ENCODE peak calls at places on chromosomes 6 and 20, in four cellular contexts. M is prostate gland, U is Panc1, W is HCT116. N is an unnamed sample.

GRCh38 chr6:145842693-145843546 is 28.3 kb upstream of the FBXO30 start:
- DNase-seq in W (no peak), M (no peak), U (no peak), N (no peak)

GRCh38 chr20:10453241-10453640 is 18.1 kb downstream of the SLX4IP start:
- DNase-seq in W (no peak), M (no peak), U (no peak), N (peak; percentile 35)

GRCh38 chr6:21229061-21229460 is 364.5 kb upstream of the SOX4 start:
- DNase-seq in U (no peak), M (no peak), W (no peak), N (no peak)

GRCh38 chr6:114084327-114084890 is 113.5 kb upstream of the HDAC2 start:
- DNase-seq in M (no peak), W (no peak), U (no peak), N (no peak)

GRCh38 chr6:164130151-164130550 is 715.6 kb downstream of the QKI start:
- DNase-seq in M (no peak), W (no peak), U (no peak), N (no peak)

GRCh38 chr20:63097336-63097831 is 90.6 kb upstream of the BHLHE23 start:
- DNase-seq in M (no peak), W (no peak), U (no peak), N (peak; percentile 3)

GRCh38 chr6:54173084-54173483 is 61.8 kb downstream of the MLIP start:
- DNase-seq in W (no peak), U (no peak), M (no peak), N (no peak)

GRCh38 chr6:79455446-79455845 is 81.8 kb downstream of the LCA5 start:
- DNase-seq in U (no peak), W (no peak), M (no peak), N (no peak)

GRCh38 chr20:52652271-52652670 is 319.9 kb upstream of the TSHZ2 start:
- DNase-seq in M (no peak), W (no peak), U (no peak), N (no peak)

GRCh38 chr20:18496042-18496441 is 983 bp downstream of the RBBP9 start:
- DNase-seq in M (no peak), U (no peak), W (no peak), N (no peak)

GRCh38 chr6:97437087-97437486 is 154.1 kb upstream of the MMS22L start:
- DNase-seq in U (peak; percentile 7), W (peak; percentile 19), M (no peak), N (no peak)

GRCh38 chr20:10561302-10561701 is 112.5 kb downstream of the JAG1 start:
- DNase-seq in W (no peak), M (no peak), U (no peak), N (no peak)

GRCh38 chr6:63817492-63818050 is 182.0 kb downstream of the PHF3 start:
- DNase-seq in W (no peak), U (no peak), M (no peak), N (no peak)

GRCh38 chr6:43436577-43437282 is 9.4 kb downstream of the ABCC10 start:
- DNase-seq in W (no peak), M (peak; percentile 84), U (no peak), N (no peak)

GRCh38 chr20:45629496-45630100 is at the start of gene WFDC10A:
- DNase-seq in W (peak; percentile 69), U (peak; percentile 58), M (no peak), N (peak; percentile 47)

GRCh38 chr20:50540620-50541605 is 30.7 kb downstream of the PTPN1 start:
- DNase-seq in W (peak; percentile 91), M (no peak), U (no peak), N (no peak)

GRCh38 chr20:36482044-36482473 is 59.3 kb upstream of the MYL9 start:
- DNase-seq in W (no peak), M (no peak), U (no peak), N (no peak)

GRCh38 chr20:34472246-34472925 is 43.8 kb upstream of the DYNLRB1 start:
- DNase-seq in U (no peak), M (no peak), W (peak; percentile 75), N (no peak)

GRCh38 chr6:90458353-90459224 is 128.3 kb downstream of the MAP3K7 start:
- DNase-seq in W (no peak), M (no peak), U (no peak), N (no peak)

GRCh38 chr6:43962458-43962857 is 164.8 kb downstream of the MRPL14 start:
- DNase-seq in U (no peak), M (no peak), W (no peak), N (no peak)

GRCh38 chr20:62352402-62353288 is 14.5 kb downstream of the LAMA5 start:
- DNase-seq in M (peak; percentile 93), U (no peak), W (no peak), N (no peak)

GRCh38 chr6:156662025-156662445 is 115.1 kb upstream of the ARID1B start:
- DNase-seq in M (no peak), U (peak; percentile 25), W (peak; percentile 73), N (peak; percentile 56)

GRCh38 chr20:23082846-23083552 is 3.1 kb downstream of the CD93 start:
- DNase-seq in W (no peak), M (peak; percentile 30), U (no peak), N (no peak)

GRCh38 chr6:158863646-158864045 is 44.5 kb upstream of the EZR start:
- DNase-seq in U (no peak), M (no peak), W (no peak), N (no peak)

GRCh38 chr6:139765825-139766285 is 391.4 kb upstream of the CITED2 start:
- DNase-seq in U (peak; percentile 86), M (no peak), W (peak; percentile 55), N (no peak)

GRCh38 chr6:140537211-140537610 is 1162.8 kb upstream of the CITED2 start:
- DNase-seq in W (no peak), M (no peak), U (peak; percentile 45), N (no peak)

GRCh38 chr6:32192608-32193039 is at the start of gene GPSM3:
- DNase-seq in W (no peak), M (no peak), U (no peak), N (peak; percentile 78)

GRCh38 chr20:25197173-25197869 is 1.8 kb downstream of the ENTPD6 start:
- DNase-seq in W (no peak), U (no peak), M (no peak), N (peak; percentile 53)

GRCh38 chr20:52175840-52176239 is 15.7 kb downstream of the ZFP64 start:
- DNase-seq in W (no peak), U (no peak), M (no peak), N (no peak)

GRCh38 chr6:31760790-31761189 is 1.7 kb upstream of the SAPCD1 start:
- DNase-seq in W (no peak), M (no peak), U (no peak), N (no peak)

GRCh38 chr6:1744543-1744942 is 134.8 kb downstream of the FOXC1 start:
- DNase-seq in W (no peak), U (no peak), M (no peak), N (no peak)

GRCh38 chr6:138688580-138688979 is 85.0 kb upstream of the CCDC28A start:
- DNase-seq in M (no peak), U (no peak), W (no peak), N (no peak)

GRCh38 chr20:39195495-39196129 is 233.5 kb downstream of the DHX35 start:
- DNase-seq in M (no peak), U (no peak), W (no peak), N (no peak)

GRCh38 chr20:9912858-9913434 is 74.1 kb upstream of the PAK5 start:
- DNase-seq in W (peak; percentile 40), M (peak; percentile 35), U (peak; percentile 20), N (peak; percentile 21)

GRCh38 chr6:27238010-27238983 is 9.2 kb upstream of the PRSS16 start:
- DNase-seq in W (no peak), U (no peak), M (no peak), N (no peak)

GRCh38 chr6:31633447-31633846 is 12.9 kb downstream of the PRRC2A start:
- DNase-seq in M (no peak), W (no peak), U (no peak), N (no peak)

DNA sequence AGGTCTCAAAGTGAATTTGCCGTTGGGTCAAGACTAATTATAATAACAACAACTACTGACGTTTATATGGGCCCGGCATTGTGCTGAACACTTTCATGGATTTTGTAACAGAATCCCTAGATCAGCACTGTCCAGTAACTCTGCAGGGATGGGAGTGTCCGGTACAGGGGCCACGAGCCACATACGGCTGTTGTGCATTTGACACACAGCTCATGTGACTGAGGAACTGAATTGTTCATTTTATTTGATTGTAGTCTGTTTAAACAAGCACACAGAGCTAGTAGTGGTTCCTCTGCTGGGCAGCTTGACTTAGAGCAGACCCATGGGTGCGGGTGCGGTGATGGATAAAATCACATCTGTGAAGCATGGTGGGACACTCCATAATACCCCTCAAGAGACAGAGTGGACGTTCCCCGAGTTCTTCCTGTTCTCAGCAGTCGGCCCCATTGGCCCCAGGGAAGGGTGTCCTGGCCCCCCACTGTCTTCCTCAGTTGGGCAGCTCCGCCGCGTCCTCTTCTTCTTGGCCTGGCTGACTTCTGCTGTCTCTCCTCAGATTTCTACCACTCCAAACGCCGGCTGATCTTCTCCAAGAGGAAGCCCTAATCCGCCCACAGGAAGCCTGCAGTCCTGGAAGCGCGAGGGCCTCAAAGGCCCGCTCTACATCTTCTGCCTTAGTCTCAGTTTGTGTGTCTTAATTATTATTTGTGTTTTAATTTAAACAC is 6.8 kb downstream of the CDKN1A start:
- DNase-seq in U (no peak), M (no peak), W (no peak), N (no peak)
- TF ChIP-seq POLR2AphosphoS5 in U (no peak), M (no peak), W (peak; percentile 37), N (no peak)

DNA sequence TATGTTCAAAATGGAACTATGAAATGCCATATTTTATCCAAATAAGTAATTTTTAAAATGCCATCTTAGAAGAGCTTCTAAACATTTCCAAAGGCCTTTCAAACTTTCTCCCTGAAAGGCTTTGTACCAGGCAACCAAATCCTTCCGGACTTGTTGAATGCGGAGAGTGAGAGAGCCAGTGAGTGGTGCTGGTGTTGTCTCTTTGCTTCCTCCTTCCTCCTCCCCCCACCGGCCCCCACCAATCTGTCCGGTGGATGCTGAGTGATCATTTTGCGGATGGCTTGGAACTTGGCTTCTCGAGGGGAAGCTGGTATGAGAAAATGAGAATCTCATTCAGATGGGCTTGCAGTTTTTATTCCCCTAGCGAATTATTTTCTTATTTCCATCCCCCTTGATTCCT is 97.3 kb downstream of the ANKRD60 start:
- DNase-seq in M (no peak), U (no peak), W (no peak), N (no peak)
- H3K27ac ChIP-seq in M (peak overlapping the region; percentile 68), U (no peak overlapping the region), W (no peak overlapping the region), N (peak overlapping the region; percentile 5)

GRCh38 chr6:9511157-9511556 is 903.7 kb downstream of the TFAP2A start:
- DNase-seq in M (no peak), U (no peak), W (no peak), N (no peak)
- TF ChIP-seq POLR2AphosphoS5 in M (peak; percentile 63), U (no peak), W (no peak), N (no peak)

DNA sequence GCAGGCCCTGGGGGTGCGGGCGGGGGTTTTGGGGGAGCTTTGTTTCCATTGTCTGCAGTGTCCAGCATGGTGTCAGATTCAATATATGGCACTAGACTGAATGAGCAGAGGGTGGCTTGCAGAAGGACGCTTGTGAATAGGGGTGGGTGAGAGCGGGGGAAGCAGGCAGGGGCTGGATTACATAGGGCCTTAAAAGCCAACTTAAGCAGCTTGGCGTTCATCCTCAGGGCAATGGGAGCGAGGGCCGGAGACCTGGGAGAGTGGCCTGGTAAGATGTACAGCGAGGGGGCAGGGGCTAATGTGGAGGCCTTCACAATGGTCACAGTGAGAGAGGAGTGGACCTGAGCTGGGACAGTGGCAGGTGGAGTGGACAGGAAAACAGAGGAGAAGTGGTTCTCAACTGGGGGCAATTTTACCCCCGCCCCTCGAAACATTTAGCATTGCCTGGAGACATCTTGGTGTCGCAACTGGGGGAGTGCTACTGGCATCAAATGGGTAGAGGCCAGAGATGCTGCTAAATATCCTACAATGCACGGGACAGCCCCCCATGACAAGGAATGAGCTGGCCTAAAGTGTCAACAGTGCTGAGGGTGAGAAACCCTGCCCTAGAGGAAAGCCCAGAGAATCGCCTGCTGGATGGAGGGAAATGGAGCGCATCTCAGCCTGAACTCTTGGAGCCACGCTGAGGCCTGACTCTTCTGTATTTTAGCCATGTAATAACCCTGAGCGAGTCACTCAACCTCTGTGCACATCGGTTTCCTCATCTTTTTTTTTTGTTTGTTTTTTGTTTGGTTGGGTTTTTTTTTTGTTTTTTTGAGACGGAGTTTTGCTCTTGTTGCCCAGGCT is 15.1 kb upstream of the BAK1 start:
- DNase-seq in W (no peak), U (no peak), M (no peak), N (no peak)
- H3K27ac ChIP-seq in W (no peak overlapping the region), U (no peak overlapping the region), M (no peak overlapping the region), N (no peak overlapping the region)

N was measured in transverse colon.